ENCODE peak calls at places on chromosomes 5 and 9, in four cellular contexts. X is A549, V is foreskin fibroblast, W is BE2C. J is an unnamed sample.

GRCh38 chr9:136120438-136120844 is 1.8 kb upstream of the TMEM250 start:
- DNase-seq in X (no peak), V (no peak), W (no peak), J (no peak)

GRCh38 chr5:137254153-137254552 is 245.0 kb downstream of the SPOCK1 start:
- DNase-seq in X (no peak), V (peak), W (no peak), J (peak)

GRCh38 chr9:111178361-111179043 is 140.2 kb upstream of the LPAR1 start:
- DNase-seq in X (no peak), V (peak), W (no peak), J (peak)

GRCh38 chr5:143148461-143149170 is 254.9 kb downstream of the NR3C1 start:
- DNase-seq in X (no peak), V (peak), W (no peak), J (no peak)

GRCh38 chr5:132086277-132086794 is 12.7 kb downstream of the CSF2 start:
- DNase-seq in X (peak), V (peak), W (peak), J (peak)

GRCh38 chr5:32320576-32320975 is 7.8 kb upstream of the MTMR12 start:
- DNase-seq in X (no peak), V (no peak), W (no peak), J (no peak)

GRCh38 chr5:43627028-43627427 is 24.0 kb downstream of the NNT start:
- DNase-seq in X (peak), V (peak), W (peak), J (no peak)

GRCh38 chr5:105688227-105688807 is 1982.4 kb downstream of the EFNA5 start:
- DNase-seq in X (no peak), V (no peak), W (peak), J (no peak)

GRCh38 chr5:79035237-79035636 is 34.2 kb downstream of the DMGDH start:
- DNase-seq in X (no peak), V (no peak), W (no peak), J (no peak)

GRCh38 chr9:89601306-89601705 is 3.5 kb upstream of the GADD45G start:
- DNase-seq in X (no peak), V (no peak), W (no peak), J (no peak)

GRCh38 chr5:116084231-116084630 is 594 bp upstream of the COMMD10 start:
- DNase-seq in X (peak), V (peak), W (no peak), J (no peak)

GRCh38 chr5:159990506-159990905 is 18.4 kb upstream of the TTC1 start:
- DNase-seq in X (no peak), V (no peak), W (no peak), J (no peak)

GRCh38 chr9:70480405-70480980 is 66.0 kb upstream of the KLF9 start:
- DNase-seq in X (no peak), V (peak), W (peak), J (no peak)

GRCh38 chr5:150007050-150007449 is 6.5 kb downstream of the HMGXB3 start:
- DNase-seq in X (no peak), V (no peak), W (no peak), J (no peak)

GRCh38 chr9:93642961-93643360 is 66.6 kb downstream of the PHF2 start:
- DNase-seq in X (no peak), V (peak), W (no peak), J (peak)

GRCh38 chr5:143527808-143528207 is 124.3 kb upstream of the NR3C1 start:
- DNase-seq in X (no peak), V (peak), W (no peak), J (no peak)

GRCh38 chr5:159053216-159053615 is 46.5 kb downstream of the EBF1 start:
- DNase-seq in X (no peak), V (no peak), W (no peak), J (no peak)

GRCh38 chr9:89078860-89079259 is 87.6 kb downstream of the S1PR3 start:
- DNase-seq in X (no peak), V (peak), W (no peak), J (peak)

GRCh38 chr9:112569186-112569585 is 82.6 kb downstream of the KIAA1958 start:
- DNase-seq in X (no peak), V (peak), W (no peak), J (peak)

GRCh38 chr5:39309534-39309933 is 54.8 kb downstream of the C9 start:
- DNase-seq in X (no peak), V (no peak), W (no peak), J (no peak)

GRCh38 chr5:111068208-111068607 is 3.3 kb upstream of the TSLP start:
- DNase-seq in X (no peak), V (peak), W (no peak), J (no peak)

GRCh38 chr5:111072949-111073682 is 1.6 kb downstream of the TSLP start:
- DNase-seq in X (peak), V (peak), W (peak), J (no peak)

GRCh38 chr5:111071413-111071812 is at the start of gene TSLP:
- DNase-seq in X (no peak), V (no peak), W (no peak), J (no peak)

GRCh38 chr5:111070272-111071134 is 1.0 kb upstream of the TSLP start:
- DNase-seq in X (no peak), V (peak), W (peak), J (no peak)

GRCh38 chr5:111069839-111070238 is 1.7 kb upstream of the TSLP start:
- DNase-seq in X (no peak), V (peak), W (no peak), J (no peak)
- H3K4me3 ChIP-seq in X (no peak), V (peak), W (no peak), J (no peak)

GRCh38 chr5:73957397-73958001 is 331.5 kb downstream of the ARHGEF28 start:
- DNase-seq in X (no peak), V (no peak), W (no peak), J (no peak)
- TF ChIP-seq CTCF in X (no peak), V (no peak), W (no peak), J (no peak)

GRCh38 chr9:38484076-38484637 is 59.9 kb upstream of the IGFBPL1 start:
- DNase-seq in X (no peak), V (no peak), W (no peak), J (no peak)
- H3K4me3 ChIP-seq in X (no peak), V (no peak), W (no peak), J (no peak)

GRCh38 chr9:78541868-78542267 is 244.9 kb downstream of the PSAT1 start:
- DNase-seq in X (no peak), V (no peak), W (no peak), J (no peak)
- TF ChIP-seq CTCF in X (no peak), V (no peak), W (no peak), J (no peak)

GRCh38 chr9:137170486-137171148 is 766 bp upstream of the LRRC26 start:
- DNase-seq in X (no peak), V (no peak), W (no peak), J (no peak)

GRCh38 chr9:137171149-137172063 is at the start of gene TMEM210:
- DNase-seq in X (no peak), V (no peak), W (no peak), J (no peak)

GRCh38 chr9:137168575-137168906 is 1.3 kb downstream of the LRRC26 start:
- DNase-seq in X (no peak), V (peak), W (no peak), J (no peak)

GRCh38 chr9:137168907-137169763 is 716 bp downstream of the LRRC26 start:
- DNase-seq in X (peak), V (peak), W (peak), J (no peak)

GRCh38 chr9:137169764-137170460 is at the start of gene LRRC26:
- DNase-seq in X (no peak), V (no peak), W (no peak), J (no peak)
- H3K4me3 ChIP-seq in X (peak), V (no peak), W (peak), J (no peak)

GRCh38 chr9:131001990-131002389 is 7.0 kb upstream of the LAMC3 start:
- DNase-seq in X (no peak), V (no peak), W (no peak), J (no peak)
- TF ChIP-seq CTCF in X (no peak), V (no peak), W (no peak), J (no peak)

DNA sequence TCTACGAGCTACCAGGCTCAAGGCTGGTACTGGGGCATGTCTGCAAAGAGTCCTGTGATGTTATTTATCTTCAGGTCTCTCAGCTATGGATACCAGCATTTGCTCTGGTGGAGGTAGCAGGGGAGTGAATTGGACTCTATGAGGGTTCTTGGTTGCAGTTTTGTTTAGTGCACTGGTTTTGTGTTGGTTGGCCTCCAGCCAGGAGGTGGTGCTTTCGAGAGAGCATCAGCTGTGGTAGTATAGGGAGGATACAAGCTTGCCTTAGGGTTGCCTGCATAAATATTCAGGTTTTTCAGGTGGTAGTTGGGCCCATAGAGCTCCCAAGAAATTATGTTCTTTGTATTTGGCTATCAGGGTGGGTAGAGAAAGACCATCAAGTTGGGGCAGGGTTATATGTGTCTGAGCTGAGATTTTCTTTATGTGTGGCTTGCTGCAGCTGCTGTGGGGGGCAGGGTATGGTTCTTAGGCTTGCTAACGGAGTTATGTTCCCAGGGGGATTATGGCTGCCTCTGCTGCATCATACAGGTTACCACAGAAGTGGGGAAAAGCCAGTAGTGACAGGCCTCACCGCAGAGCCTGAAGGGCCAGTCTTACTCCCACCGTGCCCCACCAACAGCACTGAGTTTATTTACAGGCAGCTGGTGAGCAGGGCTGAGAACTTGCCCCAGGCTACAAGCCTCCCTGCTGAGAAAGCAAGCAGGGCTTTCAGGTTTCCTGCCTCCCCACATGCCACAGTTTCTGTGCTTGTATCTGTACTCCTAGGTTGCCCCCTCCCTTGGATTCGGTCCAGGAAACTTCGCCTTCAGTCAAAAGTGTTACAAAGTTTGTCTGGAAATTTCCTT is 9.8 kb upstream of the RIOK2 start:
- DNase-seq in X (no peak), V (no peak), W (peak), J (no peak)
- H3K4me3 ChIP-seq in X (no peak), V (no peak), W (peak), J (no peak)

DNA sequence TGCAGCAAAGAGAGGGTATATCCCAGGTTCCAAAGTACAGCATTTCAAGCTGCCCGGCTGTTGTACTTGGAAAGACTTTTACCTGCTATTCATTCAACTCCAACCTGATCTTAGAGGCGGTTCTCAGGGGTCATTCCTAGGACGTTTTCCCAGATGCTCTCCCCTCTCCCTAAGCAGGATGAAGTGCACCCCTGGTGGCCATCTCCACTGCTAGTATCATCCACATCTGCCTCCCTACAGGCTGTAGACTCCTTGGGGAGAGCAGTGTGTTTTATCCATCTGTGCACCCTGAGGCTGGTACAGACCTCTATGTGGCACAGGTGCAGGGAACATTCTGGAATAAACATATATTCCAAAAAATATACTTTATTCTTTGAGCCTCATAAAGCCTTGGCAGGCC is 56.8 kb downstream of the PTPN3 start:
- DNase-seq in X (peak), V (no peak), W (no peak), J (no peak)
- TF ChIP-seq CTCF in X (no peak), V (no peak), W (peak), J (peak)

GRCh38 chr5:62562867-62563266 is 15.8 kb upstream of the LRRC70 start:
- DNase-seq in X (no peak), V (no peak), W (no peak), J (no peak)
- H3K4me3 ChIP-seq in X (no peak), V (no peak), W (no peak), J (no peak)

DNA sequence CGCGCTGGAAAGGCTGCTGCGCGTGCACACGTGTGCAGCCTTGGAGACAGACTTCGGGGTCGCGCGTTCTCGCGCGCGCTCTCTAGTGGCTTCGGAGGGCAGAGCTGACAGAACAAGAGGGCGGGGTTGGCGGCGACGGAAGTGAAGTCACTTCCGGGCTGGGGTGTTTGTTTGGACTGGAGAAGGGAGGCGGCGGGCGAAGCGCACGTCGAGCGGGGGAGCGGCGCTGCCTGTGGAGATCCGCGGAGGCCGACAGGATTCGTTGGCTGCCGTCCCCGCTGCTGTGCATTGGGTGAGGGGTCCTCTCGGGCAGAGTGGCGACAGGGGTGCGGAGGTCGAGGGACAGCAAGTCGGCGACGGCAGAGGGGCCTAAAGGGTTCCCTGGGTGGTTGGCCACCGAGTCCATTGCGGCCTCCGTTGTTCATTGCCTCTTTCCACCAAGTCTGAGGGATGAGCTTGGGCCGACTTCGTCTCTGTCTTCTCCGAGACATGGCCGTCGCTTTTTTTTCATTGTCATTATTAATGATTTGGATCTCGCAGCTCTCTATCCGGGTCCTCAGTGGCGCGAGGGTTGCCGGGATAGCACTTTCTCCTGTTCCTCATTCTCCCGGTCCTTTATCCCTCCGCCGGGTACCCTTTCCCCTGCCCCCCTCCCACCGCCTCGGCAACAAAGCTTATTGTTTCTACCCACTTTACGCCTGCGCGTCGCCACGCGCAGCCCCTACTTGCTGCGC is at the start of gene PAIP2:
- DNase-seq in X (peak), V (peak), W (peak), J (peak)
- TF ChIP-seq CTCF in X (peak), V (peak), W (peak), J (peak)